ENCODE peak calls at places on chromosomes 4 and X, in seven cellular contexts. A is transverse colon, N is GM12891, M is GM12878, E is stomach, U is IMR-90, R is heart left ventricle. G is an unnamed sample.

GRCh38 chr4:153296424-153296823 is 48.1 kb upstream of the MND1 start:
- DNase-seq in A (peak), U (peak), N (no peak), E (no peak), M (no peak), R (peak), G (no peak)

GRCh38 chr4:6620296-6620695 is 20.2 kb upstream of the MRFAP1 start:
- DNase-seq in M (no peak), A (no peak), N (no peak), R (no peak), U (no peak), E (no peak), G (no peak)

GRCh38 chr4:185358514-185359433 is 37.0 kb downstream of the LRP2BP start:
- DNase-seq in E (no peak), U (peak), M (no peak), R (no peak), N (no peak), A (no peak), G (no peak)

GRCh38 chr4:103171006-103171405 is 27.1 kb downstream of the CENPE start:
- DNase-seq in M (no peak), E (no peak), N (no peak), A (no peak), U (no peak), R (no peak), G (no peak)

GRCh38 chrX:2412131-2412530 is 88.6 kb downstream of the DHRSX start:
- DNase-seq in A (no peak), R (no peak), N (no peak), U (no peak), E (no peak), M (no peak), G (no peak)

GRCh38 chr4:63029380-63029779 is 1379.9 kb downstream of the TECRL start:
- DNase-seq in R (no peak), E (no peak), A (no peak), M (no peak), N (no peak), U (no peak), G (no peak)

GRCh38 chr4:80831383-80832361 is 198.8 kb upstream of the BMP3 start:
- DNase-seq in R (no peak), E (no peak), N (no peak), M (no peak), U (peak), A (no peak), G (no peak)

GRCh38 chr4:90621080-90621479 is 493.9 kb downstream of the CCSER1 start:
- DNase-seq in U (no peak), M (no peak), E (no peak), N (no peak), R (no peak), A (no peak), G (no peak)

GRCh38 chr4:154332681-154333421 is 158.7 kb downstream of the DCHS2 start:
- DNase-seq in N (no peak), U (peak), A (peak), E (no peak), M (peak), R (peak), G (no peak)

GRCh38 chrX:100615015-100615414 is 21.6 kb downstream of the TSPAN6 start:
- DNase-seq in M (peak), R (no peak), A (peak), N (no peak), E (no peak), U (peak), G (no peak)

GRCh38 chr4:2761035-2761923 is 5.1 kb upstream of the TNIP2 start:
- DNase-seq in U (no peak), E (peak), A (peak), N (no peak), M (no peak), R (no peak), G (peak)

GRCh38 chr4:124757121-124757520 is 44.6 kb upstream of the ANKRD50 start:
- DNase-seq in R (no peak), A (no peak), N (no peak), U (peak), E (no peak), M (no peak), G (no peak)

GRCh38 chr4:158793021-158793420 is 24.2 kb downstream of the FNIP2 start:
- DNase-seq in R (no peak), M (no peak), A (no peak), U (no peak), E (no peak), N (no peak), G (no peak)

GRCh38 chr4:77358315-77358928 is 201.4 kb downstream of the CCNG2 start:
- DNase-seq in A (no peak), M (no peak), R (no peak), U (peak), N (peak), E (no peak), G (no peak)

GRCh38 chrX:151871244-151871643 is 41.4 kb upstream of the MAGEA4 start:
- DNase-seq in U (peak), A (no peak), M (no peak), R (no peak), N (no peak), E (no peak), G (no peak)

GRCh38 chr4:71732706-71733105 is 51.2 kb downstream of the GC start:
- DNase-seq in U (peak), N (no peak), R (no peak), M (no peak), A (no peak), E (no peak), G (no peak)

GRCh38 chrX:16435399-16435986 is 214.5 kb upstream of the S100G start:
- DNase-seq in U (no peak), R (no peak), M (no peak), N (no peak), A (no peak), E (no peak), G (no peak)

GRCh38 chrX:24925430-24925829 is 90.3 kb downstream of the ARX start:
- DNase-seq in R (no peak), M (no peak), A (no peak), N (no peak), E (no peak), U (peak), G (no peak)

GRCh38 chr4:94342713-94343112 is at the start of gene HPGDS:
- DNase-seq in R (no peak), U (no peak), A (no peak), M (no peak), N (no peak), E (no peak), G (no peak)

GRCh38 chrX:97315939-97316338 is 432.2 kb downstream of the RPA4 start:
- DNase-seq in E (no peak), N (no peak), A (no peak), M (no peak), U (no peak), R (no peak), G (no peak)

GRCh38 chrX:119757979-119758681 is at the start of gene SOWAHD:
- DNase-seq in M (no peak), A (peak), N (no peak), E (peak), R (peak), U (no peak), G (no peak)

GRCh38 chr4:88779431-88779830 is 81.8 kb upstream of the NAP1L5 start:
- DNase-seq in U (peak), E (no peak), A (no peak), R (no peak), M (no peak), N (no peak), G (no peak)

GRCh38 chrX:37958493-37959211 is 47.7 kb upstream of the SYTL5 start:
- DNase-seq in R (no peak), E (no peak), N (no peak), M (no peak), U (peak), A (no peak), G (no peak)

GRCh38 chr4:40462326-40462725 is 127.2 kb downstream of the CHRNA9 start:
- DNase-seq in M (peak), R (no peak), U (no peak), E (no peak), N (peak), A (no peak), G (no peak)

GRCh38 chrX:20267924-20268701 is 1.4 kb upstream of the RPS6KA3 start:
- DNase-seq in N (peak), A (peak), M (no peak), E (peak), R (peak), U (no peak), G (peak)

GRCh38 chr4:147620315-147620714 is 3.1 kb downstream of the TMEM184C start:
- DNase-seq in M (no peak), N (no peak), U (no peak), R (no peak), E (no peak), A (no peak), G (no peak)

GRCh38 chrX:34978171-34978570 is 35.6 kb downstream of the FAM47B start:
- DNase-seq in M (no peak), N (no peak), R (no peak), A (no peak), U (no peak), E (no peak), G (no peak)

GRCh38 chrX:46686003-46686645 is 72.8 kb downstream of the SLC9A7 start:
- DNase-seq in R (no peak), E (no peak), A (peak), U (peak), N (no peak), M (no peak), G (no peak)

GRCh38 chr4:7663075-7663541 is 228.4 kb upstream of the PSAPL1 start:
- DNase-seq in E (no peak), A (no peak), N (no peak), R (no peak), U (no peak), M (no peak), G (no peak)

DNA sequence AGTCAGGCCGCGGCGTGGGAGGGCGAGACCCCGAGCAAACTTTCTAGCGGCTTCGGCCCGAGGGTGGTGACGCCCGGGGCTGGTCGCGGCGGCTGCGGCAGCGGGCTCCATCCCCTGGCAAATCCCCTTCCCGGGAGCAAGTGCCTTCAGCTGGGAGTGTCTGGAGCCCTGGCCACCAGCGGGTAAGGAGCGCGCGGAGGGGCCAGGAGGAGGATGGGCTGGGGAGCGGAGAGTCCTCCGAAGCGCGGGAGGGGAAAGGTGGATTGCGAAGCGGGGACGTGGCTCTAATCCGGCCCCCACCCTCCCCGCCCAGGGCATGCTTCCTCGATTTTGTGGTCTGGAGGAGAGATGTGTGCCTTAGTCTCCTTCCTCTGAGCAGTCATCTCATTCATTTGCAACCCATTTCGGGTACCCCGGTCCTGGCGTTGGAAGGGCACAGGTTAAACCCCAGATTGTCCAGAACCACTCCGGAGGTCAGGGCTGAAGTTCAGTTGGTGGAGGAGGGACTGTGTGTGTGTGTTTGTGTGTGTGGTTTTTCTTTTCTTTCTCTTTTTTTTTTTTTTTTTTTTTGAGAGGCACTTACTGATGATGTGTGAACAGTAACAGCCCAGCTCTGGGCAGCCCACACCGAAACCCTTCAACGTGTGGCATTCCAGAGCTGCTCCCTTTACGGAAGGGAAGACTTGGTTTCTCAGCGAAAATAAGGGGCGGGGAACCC is 499 bp downstream of the SGMS2 start:
- DNase-seq in E (peak), N (no peak), A (peak), U (peak), R (peak), M (no peak), G (peak)
- TF ChIP-seq POLR2A in E (no peak), N (no peak), A (peak), U (no peak), R (no peak), M (no peak), G (no peak)

DNA sequence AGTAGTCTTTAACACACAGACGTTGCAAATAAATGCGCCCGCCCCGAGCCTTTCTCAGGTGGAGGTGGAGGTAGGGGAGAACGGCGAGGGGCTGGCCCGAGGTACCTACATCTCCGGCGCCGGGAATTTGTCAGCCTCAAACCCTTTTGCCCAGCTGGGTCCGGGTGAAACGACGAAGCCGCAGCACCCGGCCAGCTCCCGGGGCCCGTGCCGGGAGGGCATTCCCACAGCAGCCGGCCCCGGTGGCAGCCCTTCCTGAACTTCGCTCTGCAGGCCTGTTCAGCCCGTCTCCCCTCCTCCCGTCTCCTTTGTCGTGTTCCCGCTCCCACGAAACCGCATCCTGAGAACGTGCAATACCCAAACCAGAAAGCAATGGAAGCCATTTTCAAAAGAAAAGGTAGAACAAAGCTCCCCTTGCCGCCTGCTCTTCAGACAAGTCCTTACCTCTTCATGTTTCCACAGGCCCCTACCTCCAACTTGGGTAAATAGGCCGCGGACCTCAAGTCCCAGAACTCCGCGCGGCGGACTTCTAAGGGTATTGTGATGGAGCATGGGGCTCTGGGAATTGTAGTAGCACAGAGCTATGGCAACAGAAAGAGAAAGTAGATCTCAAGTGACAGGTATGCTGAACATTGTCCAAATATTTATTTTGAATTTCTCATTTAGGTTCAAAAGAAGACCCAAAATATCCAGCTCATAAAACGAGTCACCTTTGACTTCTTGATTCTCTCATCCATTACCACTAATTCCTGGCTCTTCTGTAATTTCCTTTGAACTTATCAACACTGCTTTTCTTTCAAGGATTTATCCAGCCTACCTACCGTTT is at the start of gene RBM41:
- DNase-seq in R (peak), U (peak), E (peak), N (peak), M (peak), A (peak), G (peak)
- TF ChIP-seq POLR2A in R (no peak), U (no peak), E (no peak), N (no peak), M (no peak), A (no peak), G (no peak)

GRCh38 chr4:83009529-83009928 is 1.1 kb downstream of the LIN54 start:
- DNase-seq in R (no peak), A (no peak), U (peak), E (no peak), N (no peak), M (no peak), G (no peak)

GRCh38 chr4:83012631-83013419 is 2.2 kb upstream of the LIN54 start:
- DNase-seq in E (peak), R (peak), M (peak), N (peak), U (peak), A (peak), G (peak)

GRCh38 chr4:83010111-83010521 is 507 bp downstream of the LIN54 start:
- DNase-seq in R (no peak), E (no peak), N (no peak), M (no peak), A (no peak), U (peak), G (no peak)

GRCh38 chr4:83011779-83012630 is 1.4 kb upstream of the LIN54 start:
- DNase-seq in R (peak), M (no peak), U (peak), E (peak), N (no peak), A (peak), G (peak)

DNA sequence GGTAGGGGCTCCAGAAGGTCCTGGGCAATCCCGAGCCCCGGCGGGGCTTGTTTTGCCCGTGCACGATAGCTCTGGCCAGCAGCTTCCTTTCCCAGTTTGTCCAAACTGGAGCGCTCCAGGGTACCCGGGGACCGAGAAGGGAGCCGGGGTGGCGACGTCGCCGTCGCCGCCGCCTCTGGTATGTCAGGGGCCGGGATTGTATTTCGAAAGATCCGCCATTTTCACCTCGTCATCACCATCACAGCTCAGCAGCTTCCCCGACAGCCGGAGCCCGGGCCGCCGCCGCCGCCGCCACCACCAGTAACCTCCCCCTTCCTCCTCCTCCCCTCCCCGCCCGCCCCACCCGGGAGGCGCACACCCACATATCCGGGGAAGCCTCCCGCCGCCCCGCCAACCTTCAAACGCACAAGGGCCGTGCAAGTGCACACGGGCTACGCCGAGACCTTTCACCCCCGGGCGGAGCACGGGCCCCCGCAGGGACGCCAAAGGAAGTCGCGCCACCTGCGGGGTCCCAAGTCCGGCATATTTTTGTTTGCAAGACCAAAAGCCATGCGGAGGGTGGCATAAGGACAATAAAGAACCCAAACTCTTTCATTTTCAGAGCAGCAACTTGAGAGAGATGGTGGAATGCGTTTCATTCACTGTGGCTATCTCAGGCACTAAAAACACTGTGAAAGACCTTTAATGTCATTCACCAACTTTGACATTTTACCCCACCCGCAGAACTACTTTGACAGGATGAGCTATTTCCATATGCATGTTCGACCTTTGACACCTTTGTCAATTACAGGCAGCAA is at the start of gene LIN54:
- DNase-seq in E (peak), R (peak), A (peak), U (peak), M (no peak), N (peak), G (peak)
- TF ChIP-seq POLR2A in E (no peak), R (no peak), A (peak), U (peak), M (peak), N (peak), G (no peak)

DNA sequence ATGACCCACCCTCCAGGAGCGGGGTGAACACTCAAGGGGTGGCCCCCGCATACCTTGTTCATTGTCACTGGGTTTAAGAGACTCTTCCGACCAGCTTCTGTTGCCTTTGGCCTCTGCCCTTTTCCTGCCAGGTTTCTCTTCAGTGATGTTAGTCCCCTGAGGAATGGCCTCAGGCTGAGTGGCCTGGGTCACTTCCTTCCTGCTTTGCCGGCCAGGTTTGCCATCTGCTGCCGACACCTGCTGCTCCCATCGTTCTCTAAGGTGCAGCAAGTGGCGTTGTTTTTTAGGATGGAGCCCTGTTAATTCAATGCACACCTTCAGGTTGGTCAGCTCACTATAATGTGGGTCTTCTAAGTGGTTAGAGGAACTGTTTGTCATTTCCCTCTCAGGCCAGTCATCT is 34.2 kb downstream of the BCOR start:
- DNase-seq in A (no peak), E (no peak), R (no peak), U (no peak), N (no peak), M (no peak), G (no peak)
- TF ChIP-seq POLR2A in A (no peak), E (no peak), R (no peak), U (no peak), N (no peak), M (no peak), G (no peak)

GRCh38 chr4:174592256-174592984 is 70.1 kb upstream of the HPGD start:
- DNase-seq in A (no peak), U (no peak), E (no peak), R (no peak), M (no peak), N (no peak), G (no peak)
- TF ChIP-seq POLR2A in A (no peak), U (no peak), E (no peak), R (no peak), M (no peak), N (no peak), G (no peak)